ENCODE peak calls at places on chromosomes 2 and 18, in seven cellular contexts. J is H1, T is vagina, I is breast epithelium, U is GM23338, W is endothelial cell of umbilical vein, X is GM12892. V is an unnamed sample.

GRCh38 chr2:226440119-226440917 is 359.3 kb downstream of the IRS1 start:
- DNase-seq in J (no peak), T (no peak), I (no peak), U (no peak), W (no peak), X (no peak), V (no peak)

GRCh38 chr2:45739796-45740485 is 88.5 kb downstream of the PRKCE start:
- DNase-seq in J (no peak), T (no peak), I (no peak), U (no peak), W (no peak), X (no peak), V (no peak)

GRCh38 chr2:67883316-67884080 is 179.3 kb downstream of the C1D start:
- DNase-seq in J (no peak), T (no peak), I (no peak), U (no peak), W (peak), X (no peak), V (no peak)

GRCh38 chr2:62306751-62307468 is 111.0 kb downstream of the B3GNT2 start:
- DNase-seq in J (no peak), T (no peak), I (peak), U (no peak), W (peak), X (no peak), V (no peak)

GRCh38 chr2:1742680-1743395 is 1.5 kb downstream of the PXDN start:
- DNase-seq in J (no peak), T (peak), I (peak), U (peak), W (peak), X (no peak), V (no peak)

GRCh38 chr18:62368100-62368499 is 43.0 kb downstream of the TNFRSF11A start:
- DNase-seq in J (no peak), T (no peak), I (no peak), U (no peak), W (no peak), X (no peak), V (no peak)

GRCh38 chr2:68740184-68740914 is 5.7 kb downstream of the ARHGAP25 start:
- DNase-seq in J (no peak), T (no peak), I (no peak), U (no peak), W (peak), X (no peak), V (no peak)

GRCh38 chr2:95272299-95272751 is 1.9 kb upstream of the PROM2 start:
- DNase-seq in J (no peak), T (no peak), I (no peak), U (no peak), W (no peak), X (no peak), V (no peak)

GRCh38 chr2:54918647-54919280 is 131.5 kb downstream of the RTN4 start:
- DNase-seq in J (no peak), T (no peak), I (no peak), U (no peak), W (no peak), X (no peak), V (no peak)

GRCh38 chr18:37435996-37436395 is 129.6 kb downstream of the CELF4 start:
- DNase-seq in J (no peak), T (no peak), I (no peak), U (no peak), W (no peak), X (no peak), V (no peak)

GRCh38 chr18:44803019-44803650 is 122.4 kb downstream of the SETBP1 start:
- DNase-seq in J (no peak), T (peak), I (no peak), U (peak), W (no peak), X (no peak), V (no peak)

GRCh38 chr2:218645126-218645525 is 14.3 kb downstream of the ZNF142 start:
- DNase-seq in J (no peak), T (no peak), I (no peak), U (no peak), W (peak), X (no peak), V (no peak)

DNA sequence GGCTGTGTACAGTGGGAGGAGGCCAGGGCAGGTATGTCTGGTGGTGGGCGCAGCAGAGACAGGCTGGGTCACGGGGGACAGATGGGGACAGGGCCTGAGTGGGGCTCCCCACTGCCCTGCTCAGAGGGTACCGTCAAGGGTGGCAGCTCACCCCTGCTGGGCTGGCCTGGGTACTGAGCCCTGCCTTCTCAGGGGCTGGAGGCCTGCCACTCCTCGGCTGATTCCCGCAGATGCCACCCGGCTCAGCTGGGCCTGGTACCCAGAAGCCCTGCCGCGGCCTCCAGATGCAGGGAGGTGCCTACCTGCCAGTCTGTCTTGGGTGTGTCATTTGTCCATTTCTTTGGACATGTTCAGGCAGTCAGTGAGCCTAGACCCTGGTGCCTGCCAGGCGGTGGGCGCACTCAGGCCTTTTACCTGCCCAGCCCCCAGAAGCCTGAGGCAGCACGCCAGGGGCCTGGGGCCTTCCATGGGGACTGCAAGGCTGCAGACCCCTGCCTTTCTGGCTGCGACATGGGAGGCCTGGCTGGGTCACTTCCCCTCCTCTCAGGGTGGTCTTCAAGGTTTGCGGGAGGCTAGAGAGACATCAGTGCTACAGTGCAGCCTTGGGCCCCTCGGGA is 3.3 kb downstream of the SNORC start:
- DNase-seq in J (no peak), T (no peak), I (peak), U (no peak), W (no peak), X (no peak), V (no peak)
- TF ChIP-seq POLR2AphosphoS5 in J (no peak), T (no peak), I (no peak), U (no peak), W (no peak), X (no peak), V (no peak)

GRCh38 chr2:44360749-44361329 is 455 bp downstream of the PREPL start:
- DNase-seq in J (no peak), T (no peak), I (no peak), U (no peak), W (no peak), X (no peak), V (no peak)

GRCh38 chr2:44361330-44362206 is at the start of the genes CAMKMT and PREPL:
- DNase-seq in J (peak), T (peak), I (peak), U (peak), W (peak), X (peak), V (peak)

GRCh38 chr2:44358498-44358897 is 2.8 kb downstream of the PREPL start:
- DNase-seq in J (no peak), T (no peak), I (no peak), U (no peak), W (peak), X (peak), V (no peak)

GRCh38 chr2:44364604-44365003 is 2.9 kb downstream of the CAMKMT start:
- DNase-seq in J (no peak), T (no peak), I (no peak), U (no peak), W (no peak), X (no peak), V (no peak)

DNA sequence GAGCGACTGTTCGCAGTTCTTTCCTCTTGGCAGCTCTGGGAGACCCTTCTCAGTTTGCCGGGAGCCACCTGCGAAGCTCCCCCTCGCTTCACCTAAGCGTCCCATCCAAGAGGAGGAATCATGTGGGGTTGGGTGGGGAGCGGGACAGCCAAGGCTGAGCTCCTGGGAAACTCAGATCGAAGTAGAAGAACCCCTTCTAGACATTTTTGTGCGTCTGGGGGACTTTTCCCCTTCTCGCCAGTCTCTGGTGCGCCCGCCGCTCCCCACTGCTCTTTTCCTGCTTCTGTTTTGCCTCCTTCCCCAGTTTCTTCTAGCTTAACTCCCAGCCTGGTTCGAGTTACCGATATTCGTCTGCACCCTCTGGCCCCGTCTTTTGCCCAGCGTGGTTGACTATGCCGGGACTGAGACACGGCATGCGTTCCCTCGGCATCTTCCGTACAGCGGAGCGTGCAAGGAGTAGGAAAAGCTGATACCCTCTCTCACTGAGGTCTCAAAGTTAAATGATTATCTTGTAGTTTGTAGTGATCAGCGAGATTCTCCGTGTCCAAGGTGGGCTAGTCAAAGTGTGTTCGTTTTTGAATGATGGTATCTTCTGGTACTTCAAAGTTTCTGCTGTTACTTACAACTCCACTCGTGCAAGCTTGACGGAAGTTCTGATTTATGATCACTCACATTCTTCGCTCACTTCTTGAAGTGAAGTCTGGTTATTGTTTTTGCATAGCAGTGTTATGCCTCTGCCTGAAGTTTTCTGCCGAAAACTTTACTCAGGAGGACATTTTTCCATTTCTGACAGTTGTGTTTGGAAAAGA is 664 bp downstream of the CAMKMT start:
- DNase-seq in J (no peak), T (peak), I (no peak), U (peak), W (peak), X (peak), V (no peak)
- TF ChIP-seq POLR2AphosphoS5 in J (no peak), T (no peak), I (no peak), U (no peak), W (no peak), X (no peak), V (no peak)

DNA sequence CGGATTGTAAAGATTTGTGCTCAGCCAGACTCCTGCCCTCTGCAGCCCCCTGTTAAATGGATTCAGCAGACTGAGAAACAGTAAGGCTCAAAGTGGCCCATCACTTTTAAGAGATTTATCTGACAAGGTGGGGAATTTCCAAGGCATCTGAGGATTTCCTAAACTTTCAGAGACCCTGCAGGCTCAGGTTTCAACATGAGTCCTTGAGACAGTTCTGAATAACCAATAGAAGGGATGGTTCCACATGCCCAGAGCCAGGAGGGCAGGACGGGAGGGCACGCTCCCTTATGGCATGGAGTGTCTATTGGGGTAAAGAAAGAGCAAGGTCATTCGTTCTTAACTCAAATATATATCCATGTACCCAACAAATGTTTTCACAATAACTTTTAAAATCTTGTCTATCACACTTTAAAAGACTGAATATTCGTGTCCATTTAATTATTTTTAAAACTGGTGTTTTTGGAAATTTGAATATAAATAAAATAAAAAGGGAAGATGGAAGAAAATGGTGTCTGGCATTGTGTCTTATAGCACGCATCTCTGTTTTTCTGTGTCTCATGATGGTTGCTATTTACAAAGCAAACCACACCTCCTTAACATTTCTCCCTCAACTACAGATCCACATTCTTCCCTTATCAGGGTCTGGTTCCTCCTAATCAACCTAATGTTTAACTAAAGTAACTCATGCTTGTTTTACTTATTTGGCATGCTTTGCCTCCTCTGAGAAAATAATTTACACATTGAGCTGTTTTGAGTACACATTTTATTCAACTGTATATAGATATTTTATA is 56.0 kb upstream of the DSG1 start:
- DNase-seq in J (no peak), T (no peak), I (no peak), U (peak), W (no peak), X (no peak), V (no peak)
- TF ChIP-seq POLR2AphosphoS5 in J (no peak), T (no peak), I (no peak), U (no peak), W (no peak), X (no peak), V (no peak)

DNA sequence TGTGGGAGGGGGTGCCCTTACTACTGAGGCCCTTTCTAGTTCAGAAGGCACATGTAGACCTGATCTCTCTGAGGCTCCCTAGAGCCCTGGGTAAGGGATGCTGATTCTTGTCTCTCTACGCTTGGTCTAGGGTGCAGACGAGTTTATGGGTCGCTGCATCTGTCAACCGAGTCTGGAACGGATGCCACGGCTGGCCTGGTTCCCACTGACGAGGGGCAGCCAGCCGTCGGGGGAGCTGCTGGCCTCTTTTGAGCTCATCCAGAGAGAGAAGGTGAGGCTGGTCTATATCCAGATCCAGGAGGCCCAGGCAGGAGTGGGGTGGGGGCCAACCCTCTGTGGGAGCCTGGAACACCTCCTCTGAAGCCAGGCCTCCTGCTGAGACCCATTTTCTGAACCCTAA is 147.2 kb downstream of the DYSF start:
- DNase-seq in J (no peak), T (no peak), I (no peak), U (no peak), W (no peak), X (no peak), V (no peak)
- TF ChIP-seq POLR2AphosphoS5 in J (no peak), T (no peak), I (no peak), U (no peak), W (no peak), X (no peak), V (no peak)

DNA sequence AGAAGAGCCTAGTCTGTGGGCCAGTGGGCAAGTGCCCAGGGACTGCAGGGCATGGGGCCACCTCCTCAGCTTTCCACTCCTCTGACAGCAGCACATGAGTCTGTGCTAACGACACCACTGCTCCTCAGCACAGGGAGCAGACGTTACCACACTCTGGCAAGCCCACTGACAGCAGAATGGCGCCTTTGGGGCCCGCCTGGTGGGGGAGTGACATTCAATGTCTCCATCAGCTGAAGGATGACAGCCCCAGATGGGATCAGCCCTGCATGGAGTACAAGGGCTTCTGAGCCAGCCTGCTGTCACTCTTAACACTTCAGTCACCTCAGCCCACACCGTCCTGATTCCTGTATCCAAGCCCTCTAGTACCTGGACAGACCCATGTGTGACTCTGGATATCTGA is 149.4 kb upstream of the SMAD2 start:
- DNase-seq in J (no peak), T (no peak), I (no peak), U (no peak), W (no peak), X (no peak), V (no peak)
- TF ChIP-seq POLR2AphosphoS5 in J (no peak), T (no peak), I (no peak), U (no peak), W (no peak), X (no peak), V (no peak)

GRCh38 chr2:85132834-85133637 is at the start of gene TCF7L1:
- DNase-seq in J (peak), T (peak), I (peak), U (peak), W (peak), X (peak), V (peak)

GRCh38 chr2:85132392-85132791 is 800 bp upstream of the TCF7L1 start:
- DNase-seq in J (no peak), T (no peak), I (no peak), U (peak), W (no peak), X (no peak), V (no peak)

GRCh38 chr2:85133751-85134254 is 611 bp downstream of the TCF7L1 start:
- DNase-seq in J (no peak), T (no peak), I (no peak), U (peak), W (peak), X (peak), V (no peak)

GRCh38 chr2:85135066-85135914 is 2.1 kb downstream of the TCF7L1 start:
- DNase-seq in J (peak), T (no peak), I (no peak), U (peak), W (no peak), X (no peak), V (no peak)

DNA sequence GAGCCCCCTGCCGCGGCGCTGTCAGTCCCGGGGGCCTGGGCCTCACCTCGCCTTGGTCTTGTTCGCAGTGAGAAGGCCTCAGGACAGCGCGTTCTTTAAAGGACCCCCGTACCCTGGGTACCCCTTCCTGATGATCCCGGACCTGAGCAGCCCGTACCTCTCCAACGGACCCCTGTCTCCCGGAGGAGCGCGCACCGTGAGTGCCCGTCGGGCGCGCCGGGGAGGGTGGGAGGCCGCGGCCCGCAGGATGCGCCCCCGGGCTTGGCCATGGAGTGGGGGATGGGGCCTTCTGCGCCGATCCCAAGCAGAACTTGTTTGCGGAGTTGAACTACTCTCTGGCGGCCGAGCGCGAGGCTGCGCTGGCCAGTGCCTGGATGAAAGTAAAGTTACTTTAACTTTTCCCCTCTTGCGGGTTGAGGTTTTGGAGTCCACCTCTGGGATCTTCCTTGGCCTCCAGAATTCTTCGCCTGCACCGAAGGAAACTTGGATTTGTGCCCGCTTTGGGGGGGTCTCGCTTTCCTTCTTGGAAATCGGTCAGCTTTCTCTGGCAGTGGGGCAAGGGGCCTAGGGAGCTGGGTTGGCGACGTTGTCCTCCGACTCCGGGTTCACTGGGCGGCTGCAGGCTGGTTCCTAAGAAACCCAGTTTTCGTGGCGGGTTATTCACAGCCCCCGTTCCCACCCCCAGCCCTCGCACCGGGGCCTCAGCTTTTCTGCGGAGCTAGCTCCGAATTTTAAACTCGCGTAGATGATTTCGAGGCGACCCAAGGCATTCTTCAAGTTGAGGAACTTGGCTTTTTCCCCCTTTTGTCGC is 1.3 kb downstream of the TCF7L1 start:
- DNase-seq in J (no peak), T (no peak), I (no peak), U (peak), W (peak), X (no peak), V (no peak)
- TF ChIP-seq POLR2AphosphoS5 in J (peak), T (peak), I (peak), U (peak), W (no peak), X (no peak), V (no peak)

DNA sequence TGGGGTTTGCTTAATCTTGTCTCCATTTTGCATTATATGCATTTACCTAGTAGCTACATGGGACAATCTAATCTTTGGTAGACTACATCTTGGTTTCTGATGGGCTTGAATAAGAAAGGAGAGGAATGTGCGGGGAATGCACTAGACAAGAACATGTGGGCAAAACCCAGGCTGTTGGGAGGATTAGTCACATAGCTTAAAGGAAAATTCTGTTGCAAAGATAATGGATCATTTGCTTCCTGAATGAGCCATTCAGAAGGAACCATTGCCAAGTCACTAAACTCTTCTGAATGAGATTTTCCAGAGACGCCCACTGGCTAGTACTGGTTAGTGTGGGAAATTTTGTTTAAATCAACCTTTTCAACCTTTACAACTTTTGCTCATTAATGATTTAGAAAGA is 84.8 kb downstream of the OSBPL6 start:
- DNase-seq in J (peak), T (no peak), I (no peak), U (peak), W (peak), X (no peak), V (no peak)
- TF ChIP-seq POLR2AphosphoS5 in J (no peak), T (no peak), I (no peak), U (no peak), W (peak), X (no peak), V (no peak)

V was measured in Panc1.